ENCODE peak calls at places on chromosomes 12 and 14, in eight cellular contexts. V is SK-N-SH; M is CD8-positive, alpha-beta memory T cell; Z is fibroblast of the aortic adventitia; A is HFF-Myc; F is adipocyte; O is lower lobe of right lung; T is body of pancreas. E is an unnamed sample.

GRCh38 chr14:66758031-66758613 is 250.2 kb downstream of the GPHN start:
- DNase-seq in O (no peak), M (no peak), F (no peak), Z (no peak), V (no peak), T (no peak), A (no peak), E (no peak)

GRCh38 chr12:50825372-50825838 is 17.3 kb upstream of the TMPRSS12 start:
- DNase-seq in T (peak; percentile 18), M (no peak), V (peak; percentile 36), O (no peak), Z (peak; percentile 92), F (peak; percentile 95), A (peak; percentile 48), E (peak; percentile 31)

GRCh38 chr12:49055978-49056754 is 4.4 kb downstream of the KMT2D start:
- DNase-seq in O (peak; percentile 74), M (peak; percentile 71), Z (peak; percentile 74), T (peak; percentile 69), A (peak; percentile 48), F (peak; percentile 78), V (peak; percentile 81), E (peak; percentile 59)

GRCh38 chr12:50221228-50222008 is 54.2 kb upstream of the CERS5 start:
- DNase-seq in F (peak; percentile 97), O (no peak), A (peak; percentile 96), Z (peak; percentile 98), T (no peak), M (no peak), V (peak; percentile 71), E (peak; percentile 90)

GRCh38 chr14:74932401-74932901 is 9.4 kb upstream of the RPS6KL1 start:
- DNase-seq in O (no peak), T (no peak), Z (peak; percentile 19), V (no peak), A (no peak), F (no peak), M (no peak), E (no peak)

GRCh38 chr12:12926571-12927071 is 25.3 kb downstream of the GPRC5D start:
- DNase-seq in T (no peak), Z (peak; percentile 79), A (no peak), V (no peak), M (no peak), F (no peak), O (no peak), E (no peak)

GRCh38 chr14:70425349-70425748 is 8.5 kb upstream of the SYNJ2BP start:
- DNase-seq in O (no peak), Z (no peak), T (peak; percentile 9), V (no peak), A (no peak), M (no peak), F (no peak), E (no peak)

GRCh38 chr14:63752449-63753169 is 24.7 kb upstream of the SGPP1 start:
- DNase-seq in Z (peak; percentile 25), M (no peak), F (peak; percentile 48), O (no peak), V (no peak), A (no peak), T (peak; percentile 47), E (peak; percentile 49)

GRCh38 chr14:95359974-95360826 is 40.5 kb upstream of the CLMN start:
- DNase-seq in M (no peak), V (no peak), A (no peak), O (no peak), F (no peak), Z (no peak), T (peak; percentile 42), E (no peak)

GRCh38 chr12:123937707-123938600 is 34.7 kb downstream of the CCDC92 start:
- DNase-seq in V (no peak), M (peak; percentile 79), A (no peak), Z (no peak), O (no peak), F (peak; percentile 39), T (no peak), E (no peak)

GRCh38 chr12:128572311-128572810 is 251.4 kb downstream of the SLC15A4 start:
- DNase-seq in O (no peak), F (no peak), Z (no peak), T (no peak), A (no peak), V (no peak), M (no peak), E (no peak)

GRCh38 chr12:124696689-124697476 is 129.5 kb upstream of the NCOR2 start:
- DNase-seq in O (no peak), V (no peak), F (no peak), Z (peak; percentile 36), T (no peak), M (no peak), A (no peak), E (no peak)

GRCh38 chr12:78060186-78060585 is 229.5 kb downstream of the NAV3 start:
- DNase-seq in V (no peak), T (no peak), Z (peak; percentile 55), M (no peak), A (no peak), O (no peak), F (peak; percentile 60), E (peak; percentile 70)

GRCh38 chr12:1629338-1630080 is 478 bp downstream of the WNT5B start:
- DNase-seq in M (no peak), A (no peak), V (peak; percentile 86), T (peak; percentile 23), O (no peak), Z (no peak), F (no peak), E (no peak)

GRCh38 chr14:23123419-23123818 is 4.4 kb upstream of the CEBPE start:
- DNase-seq in T (peak; percentile 90), O (peak; percentile 75), M (no peak), V (peak; percentile 57), F (no peak), Z (no peak), A (no peak), E (no peak)

GRCh38 chr12:131025939-131026702 is 72.4 kb downstream of the ADGRD1 start:
- DNase-seq in F (no peak), V (no peak), O (no peak), M (no peak), A (no peak), T (no peak), Z (no peak), E (no peak)

GRCh38 chr12:131027876-131028586 is 74.3 kb downstream of the ADGRD1 start:
- DNase-seq in M (no peak), T (no peak), V (no peak), Z (no peak), O (no peak), F (no peak), A (no peak), E (no peak)

GRCh38 chr12:131024026-131024425 is 70.3 kb downstream of the ADGRD1 start:
- DNase-seq in O (no peak), F (no peak), M (no peak), T (no peak), Z (no peak), V (no peak), A (no peak), E (no peak)

GRCh38 chr12:131024721-131025120 is 71.0 kb downstream of the ADGRD1 start:
- DNase-seq in A (no peak), O (no peak), F (no peak), T (no peak), Z (no peak), M (no peak), V (no peak), E (no peak)

DNA sequence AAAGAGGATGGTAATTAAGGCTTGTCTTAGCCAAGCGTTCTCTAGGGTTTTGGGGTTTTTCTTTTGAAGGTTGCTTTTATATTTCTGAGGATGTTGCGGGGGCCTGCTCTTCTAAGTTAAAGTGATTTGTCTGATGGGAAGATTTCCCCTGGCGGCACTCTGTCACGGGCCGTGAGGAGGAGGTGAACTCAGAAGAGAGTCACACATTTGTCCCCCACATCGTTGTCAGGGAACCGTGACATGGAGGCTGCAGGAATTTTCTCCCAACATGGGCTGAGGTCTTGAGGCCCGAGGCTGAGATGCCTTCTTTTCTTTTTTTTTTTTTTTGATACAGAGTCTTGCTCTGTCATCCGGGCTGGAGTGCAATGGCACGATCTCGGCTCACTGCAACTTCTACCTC is 71.5 kb downstream of the ADGRD1 start:
- DNase-seq in V (no peak), T (no peak), F (no peak), O (no peak), M (no peak), Z (no peak), A (no peak), E (no peak)
- H3K4me3 ChIP-seq in V (no peak overlapping the region), T (no peak overlapping the region), F (no peak overlapping the region), O (no peak overlapping the region), M (no peak overlapping the region), Z (no peak overlapping the region), A (no peak overlapping the region), E (no peak overlapping the region)

GRCh38 chr12:108561852-108562347 is 496 bp upstream of the ISCU start:
- DNase-seq in V (no peak), M (no peak), T (no peak), Z (no peak), A (no peak), F (no peak), O (no peak), E (no peak)

GRCh38 chr12:108563135-108563803 is 873 bp downstream of the ISCU start:
- DNase-seq in F (peak; percentile 97), V (peak; percentile 79), Z (peak; percentile 94), M (peak; percentile 91), O (peak; percentile 86), T (peak; percentile 82), A (peak; percentile 79), E (peak; percentile 69)

GRCh38 chr12:108564724-108565123 is 2.3 kb downstream of the ISCU start:
- DNase-seq in A (no peak), O (no peak), Z (peak; percentile 46), V (no peak), F (no peak), T (no peak), M (no peak), E (no peak)

GRCh38 chr12:108562348-108563134 is at the start of gene ISCU:
- DNase-seq in T (peak; percentile 97), A (peak; percentile 90), M (peak; percentile 99), O (peak; percentile 97), F (peak; percentile 99), Z (peak; percentile 96), V (peak; percentile 97), E (peak; percentile 85)

DNA sequence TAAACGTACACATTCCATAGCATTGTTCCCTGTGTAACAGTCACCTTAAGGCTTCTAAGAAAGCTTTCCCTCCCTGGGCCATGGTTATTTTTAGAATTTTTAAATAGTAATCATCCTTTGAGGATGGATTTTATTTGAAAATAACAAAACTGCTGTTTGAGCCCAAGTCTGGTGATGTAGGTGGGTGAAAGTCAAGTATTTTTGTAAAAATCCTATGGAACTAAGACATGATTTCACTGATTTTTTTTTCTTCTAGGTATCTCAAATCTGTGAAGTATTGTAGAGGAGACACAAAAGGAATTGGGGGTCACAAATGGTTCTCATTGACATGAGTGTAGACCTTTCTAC is 1.4 kb downstream of the ISCU start:
- DNase-seq in O (no peak), Z (no peak), A (no peak), F (no peak), V (no peak), T (no peak), M (no peak), E (no peak)
- H3K4me3 ChIP-seq in O (peak overlapping the region; percentile 100), Z (peak overlapping the region; percentile 81), A (peak overlapping the region; percentile 95), F (peak overlapping the region; percentile 96), V (peak overlapping the region; percentile 67), T (no peak overlapping the region), M (no peak overlapping the region), E (peak overlapping the region; percentile 100)

GRCh38 chr12:112011685-112012084 is 1.3 kb downstream of the TMEM116 start:
- DNase-seq in M (no peak), V (no peak), O (no peak), A (no peak), Z (no peak), F (no peak), T (no peak), E (no peak)
- H3K4me3 ChIP-seq in M (peak overlapping the region; percentile 85), V (peak overlapping the region; percentile 67), O (peak overlapping the region; percentile 95), A (peak overlapping the region; percentile 98), Z (peak overlapping the region; percentile 95), F (peak overlapping the region; percentile 94), T (no peak overlapping the region), E (no peak overlapping the region)

GRCh38 chr12:111636209-111636928 is 37.3 kb upstream of the ATXN2 start:
- DNase-seq in Z (peak; percentile 87), A (peak; percentile 61), O (peak; percentile 60), M (no peak), F (peak; percentile 95), V (peak; percentile 55), T (peak; percentile 44), E (peak; percentile 39)
- H3K4me3 ChIP-seq in Z (no peak overlapping the region), A (no peak overlapping the region), O (no peak overlapping the region), M (no peak overlapping the region), F (peak overlapping the region; percentile 63), V (no peak overlapping the region), T (no peak overlapping the region), E (no peak overlapping the region)

E was measured in skeletal muscle cell.